ENCODE peak calls at places on chromosomes 2 and 18, in four cellular contexts. F is K562, N is H1, U is GM12878. I is an unnamed sample.

GRCh38 chr2:48728827-48729226 is 26.7 kb downstream of the LHCGR start:
- DNase-seq in F (no peak), N (no peak), U (no peak), I (no peak)

GRCh38 chr2:183678908-183679307 is 554.7 kb downstream of the NUP35 start:
- DNase-seq in F (no peak), N (peak), U (no peak), I (no peak)

GRCh38 chr2:170313636-170314348 is 135.8 kb downstream of the MYO3B start:
- DNase-seq in F (peak), N (no peak), U (no peak), I (no peak)

GRCh38 chr18:59870623-59871130 is 29.1 kb upstream of the PMAIP1 start:
- DNase-seq in F (no peak), N (no peak), U (no peak), I (no peak)

GRCh38 chr2:53630001-53630606 is 137.5 kb upstream of the CHAC2 start:
- DNase-seq in F (no peak), N (no peak), U (no peak), I (no peak)

GRCh38 chr2:43199492-43200481 is 26.6 kb downstream of the ZFP36L2 start:
- DNase-seq in F (no peak), N (no peak), U (no peak), I (peak)

GRCh38 chr2:179677746-179678505 is 183.5 kb downstream of the ZNF385B start:
- DNase-seq in F (no peak), N (no peak), U (no peak), I (no peak)

GRCh38 chr18:57437782-57438668 is 2.9 kb downstream of the ONECUT2 start:
- DNase-seq in F (no peak), N (no peak), U (no peak), I (peak)

DNA sequence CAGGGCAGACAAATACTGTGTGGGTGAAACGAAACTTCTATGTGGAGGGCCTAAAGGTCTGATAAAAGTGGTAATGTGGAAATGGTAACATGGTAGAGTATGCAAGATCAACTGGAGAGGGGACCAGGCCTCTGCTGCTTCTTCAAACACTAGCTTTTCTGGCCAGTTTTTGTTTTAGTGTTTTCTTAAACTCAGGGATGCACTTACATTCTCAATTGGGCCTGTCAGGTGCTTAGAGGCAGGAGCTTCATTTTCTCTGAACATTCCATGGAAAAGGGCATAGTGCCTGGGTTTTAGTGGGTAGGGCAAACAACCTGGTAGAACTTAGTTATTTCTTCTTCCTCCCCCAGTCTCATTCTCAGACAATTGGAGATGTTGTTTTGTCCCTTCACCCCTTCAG is 10.5 kb upstream of the ST3GAL5 start:
- DNase-seq in F (no peak), N (no peak), U (no peak), I (no peak)
- TF ChIP-seq MAX in F (no peak), N (no peak), U (no peak), I (no peak)

GRCh38 chr2:129192117-129192516 is 787.3 kb upstream of the RAB6C start:
- DNase-seq in F (no peak), N (no peak), U (no peak), I (no peak)

GRCh38 chr2:129188451-129188850 is 791.0 kb upstream of the RAB6C start:
- DNase-seq in F (no peak), N (no peak), U (no peak), I (no peak)

GRCh38 chr2:129189617-129190016 is 789.8 kb upstream of the RAB6C start:
- DNase-seq in F (no peak), N (no peak), U (no peak), I (no peak)

GRCh38 chr2:129191530-129191929 is 787.9 kb upstream of the RAB6C start:
- DNase-seq in F (no peak), N (peak), U (no peak), I (no peak)

GRCh38 chr2:129187379-129187778 is 792.1 kb upstream of the RAB6C start:
- DNase-seq in F (no peak), N (no peak), U (no peak), I (no peak)
- TF ChIP-seq HDAC6 in F (no peak), N (no peak), U (no peak), I (no peak)

DNA sequence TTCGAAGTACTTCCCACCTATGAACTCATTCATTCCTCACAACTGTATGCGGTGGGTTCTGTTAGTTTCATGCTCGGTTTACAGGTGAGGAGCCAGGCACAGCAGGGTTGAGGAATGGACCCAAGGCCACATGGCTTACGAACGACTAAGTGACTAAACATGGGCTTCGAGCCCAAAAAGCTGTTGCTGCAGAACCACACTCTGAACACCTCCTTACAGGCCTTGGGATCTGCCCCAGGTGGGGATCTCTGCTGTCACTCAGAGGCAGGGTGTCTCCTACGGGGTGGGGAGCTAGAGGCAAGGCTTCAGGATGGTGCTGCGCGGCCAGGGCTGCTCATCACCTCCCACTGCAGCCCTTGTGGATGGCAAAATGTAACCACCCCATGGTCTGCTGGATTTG is 80.9 kb downstream of the TSHZ1 start:
- DNase-seq in F (no peak), N (no peak), U (no peak), I (no peak)
- TF ChIP-seq USF2 in F (no peak), N (no peak), U (no peak), I (no peak)

GRCh38 chr2:95043300-95043786 is 17.8 kb downstream of the MAL start:
- DNase-seq in F (no peak), N (no peak), U (peak), I (no peak)
- TF ChIP-seq MAX in F (no peak), N (no peak), U (no peak), I (no peak)

GRCh38 chr18:51724790-51725721 is 527.6 kb upstream of the MEX3C start:
- DNase-seq in F (no peak), N (no peak), U (peak), I (no peak)
- TF ChIP-seq HDAC6 in F (no peak), N (no peak), U (peak), I (no peak)

GRCh38 chr2:209501579-209501978 is 77.7 kb downstream of the MAP2 start:
- DNase-seq in F (no peak), N (no peak), U (no peak), I (no peak)

GRCh38 chr2:209498574-209498973 is 74.7 kb downstream of the MAP2 start:
- DNase-seq in F (no peak), N (no peak), U (no peak), I (no peak)

GRCh38 chr2:209499071-209499470 is 75.2 kb downstream of the MAP2 start:
- DNase-seq in F (no peak), N (no peak), U (no peak), I (no peak)

GRCh38 chr2:209495855-209496585 is 72.2 kb downstream of the MAP2 start:
- DNase-seq in F (no peak), N (no peak), U (no peak), I (peak)

DNA sequence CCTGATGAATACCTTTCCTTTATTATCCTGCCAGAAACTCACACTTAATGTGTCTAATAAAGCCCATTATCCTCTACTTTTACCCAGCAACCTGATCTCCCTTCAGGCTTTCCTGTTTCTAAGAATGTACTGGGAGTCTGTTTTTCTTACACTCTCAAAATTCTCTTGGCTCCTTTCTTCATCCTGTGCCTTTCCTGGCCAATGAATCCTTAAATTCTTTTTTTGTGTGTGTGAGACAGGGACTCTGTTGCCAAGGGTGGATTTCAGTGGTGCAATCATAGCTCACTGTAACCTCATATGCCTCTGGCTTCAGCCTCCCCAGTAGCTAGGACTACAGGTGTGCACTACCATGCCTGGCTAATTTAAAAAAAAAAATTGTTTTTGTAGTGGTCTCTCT is 72.7 kb downstream of the MAP2 start:
- DNase-seq in F (no peak), N (no peak), U (no peak), I (no peak)
- TF ChIP-seq USF2 in F (no peak), N (no peak), U (no peak), I (no peak)

DNA sequence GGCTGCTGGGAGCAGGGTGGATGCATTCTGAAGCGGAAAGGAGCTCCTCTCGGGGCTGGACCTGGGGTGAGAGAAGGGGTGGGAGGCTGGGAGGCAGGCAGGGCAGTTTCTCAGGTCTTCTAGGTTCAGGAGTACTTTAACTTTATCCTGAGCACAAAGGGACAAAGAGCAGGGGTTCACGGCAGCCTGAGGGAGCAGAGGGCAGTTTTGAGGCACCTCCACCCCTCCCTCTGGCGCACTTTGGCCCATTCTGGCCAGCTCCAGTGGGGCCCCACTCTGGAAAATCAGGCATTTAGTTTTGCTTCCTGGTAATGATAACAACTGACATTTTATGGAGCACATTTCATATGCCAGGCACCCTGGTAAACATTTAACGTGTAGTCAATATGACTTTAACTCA is 14.3 kb downstream of the B3GNT7 start:
- DNase-seq in F (no peak), N (no peak), U (no peak), I (no peak)
- TF ChIP-seq MAX in F (no peak), N (no peak), U (no peak), I (no peak)

DNA sequence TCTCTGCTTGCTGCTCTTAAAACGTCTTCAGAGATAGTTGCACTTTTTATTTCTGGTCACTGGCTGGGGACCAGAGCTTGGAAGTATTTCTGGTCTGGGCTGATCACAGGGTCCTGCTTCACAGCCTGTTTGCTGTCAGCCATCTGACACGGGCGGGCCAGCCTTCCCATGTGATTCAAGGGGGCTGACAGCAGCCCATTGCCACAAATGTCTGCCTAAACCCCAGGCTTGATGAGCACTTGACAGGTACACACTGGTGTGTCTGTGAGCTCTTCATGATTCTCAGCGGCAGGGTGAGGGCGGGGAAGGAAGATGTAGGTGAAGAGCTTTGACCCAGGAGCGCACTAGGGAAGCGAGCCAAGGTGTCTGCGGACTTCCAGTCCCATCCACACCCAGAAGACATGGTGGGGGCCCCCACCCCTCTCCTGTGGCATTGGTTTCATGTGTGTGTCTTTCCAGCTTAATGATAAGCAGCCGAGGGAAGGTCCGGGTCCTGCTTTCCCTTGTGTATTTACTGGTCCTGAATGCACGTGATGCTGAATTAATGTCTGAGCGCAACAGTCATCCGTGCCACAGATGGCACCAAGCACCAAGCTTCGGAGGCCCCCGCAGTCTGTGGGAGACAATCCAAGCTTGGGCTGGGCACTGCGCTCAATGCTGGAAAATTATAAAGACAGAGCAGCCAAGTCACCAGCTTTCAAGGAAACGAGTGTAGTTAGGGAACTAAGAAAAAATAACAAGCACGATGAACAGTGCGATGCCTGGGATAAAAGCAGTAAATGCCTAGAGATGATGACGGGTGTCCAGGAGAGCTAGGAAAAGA is 73.3 kb downstream of the SH3BP4 start:
- DNase-seq in F (no peak), N (no peak), U (no peak), I (no peak)
- TF ChIP-seq HDAC6 in F (no peak), N (no peak), U (no peak), I (no peak)

I was measured in HepG2.